ENCODE peak calls at places on chromosomes 1 and 21, in nine cellular contexts. K is PC-9, U is breast epithelium, V is heart left ventricle, O is cardiac muscle cell, X is prostate gland, H is hepatocyte, F is body of pancreas, I is tibial artery. E is an unnamed sample.

GRCh38 chr1:230232352-230232751 is 165.3 kb downstream of the GALNT2 start:
- DNase-seq in X (no peak), K (no peak), U (no peak), I (no peak), V (peak), F (no peak), O (peak), H (no peak), E (no peak)

GRCh38 chr1:206442101-206442500 is 28.2 kb upstream of the IKBKE start:
- DNase-seq in V (no peak), U (no peak), K (no peak), F (no peak), H (no peak), O (no peak), X (no peak), I (no peak), E (no peak)

GRCh38 chr1:91501527-91501859 is 842 bp downstream of the CDC7 start:
- DNase-seq in O (peak), X (no peak), F (no peak), K (peak), U (no peak), V (no peak), H (no peak), I (no peak), E (no peak)

GRCh38 chr1:14366361-14367018 is 232.0 kb upstream of the KAZN start:
- DNase-seq in X (no peak), V (no peak), O (peak), I (no peak), K (no peak), F (no peak), U (no peak), H (peak), E (no peak)

GRCh38 chr1:17094664-17095063 is 24.6 kb downstream of the PADI2 start:
- DNase-seq in K (no peak), O (no peak), U (no peak), V (no peak), I (no peak), X (no peak), F (no peak), H (no peak), E (no peak)

GRCh38 chr1:47854552-47855144 is 142.5 kb downstream of the TRABD2B start:
- DNase-seq in H (no peak), X (no peak), U (no peak), F (no peak), O (no peak), V (no peak), K (no peak), I (no peak), E (no peak)

GRCh38 chr1:152108899-152109222 is 6.4 kb downstream of the TCHH start:
- DNase-seq in O (no peak), F (peak), X (no peak), V (no peak), K (no peak), H (no peak), U (no peak), I (no peak), E (no peak)

GRCh38 chr21:15894596-15894995 is 164.8 kb downstream of the USP25 start:
- DNase-seq in H (no peak), V (no peak), U (no peak), I (no peak), O (peak), K (no peak), X (no peak), F (no peak), E (no peak)

GRCh38 chr21:22544747-22545146 is 1546.5 kb downstream of the NCAM2 start:
- DNase-seq in O (no peak), U (no peak), X (no peak), H (no peak), K (no peak), I (no peak), V (no peak), F (no peak), E (no peak)

GRCh38 chr1:203536981-203537455 is 43.1 kb downstream of the OPTC start:
- DNase-seq in I (peak), V (no peak), O (peak), F (peak), H (peak), K (peak), U (no peak), X (no peak), E (no peak)

GRCh38 chr1:30857062-30857461 is 51.5 kb downstream of the SDC3 start:
- DNase-seq in K (no peak), F (no peak), V (no peak), U (no peak), O (no peak), I (no peak), H (no peak), X (no peak), E (no peak)

DNA sequence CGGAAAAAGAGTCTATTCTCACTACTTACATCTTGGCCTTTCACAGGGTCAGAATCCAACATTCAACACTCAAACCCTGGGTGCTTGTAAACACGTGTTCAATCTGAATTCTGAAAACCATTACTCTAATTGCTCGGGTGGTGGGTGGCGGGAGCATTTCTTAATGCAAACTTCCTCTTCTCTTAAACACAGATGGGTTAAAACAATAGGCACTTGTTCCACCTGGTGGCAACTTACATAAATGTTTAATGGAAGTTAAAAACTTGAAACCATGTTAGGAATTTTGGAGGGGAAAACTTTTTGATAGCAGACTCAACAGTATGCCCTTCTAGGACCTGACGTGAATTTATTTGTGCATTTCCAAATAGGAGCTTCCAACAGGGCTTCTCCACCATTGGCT is 23.4 kb upstream of the TDRD10 start:
- DNase-seq in O (peak), F (no peak), X (no peak), V (no peak), U (no peak), I (no peak), H (peak), K (peak), E (no peak)
- TF ChIP-seq CTCF in O (no peak), F (peak), X (peak), V (no peak), U (no peak), I (no peak), H (peak), K (peak), E (no peak)

DNA sequence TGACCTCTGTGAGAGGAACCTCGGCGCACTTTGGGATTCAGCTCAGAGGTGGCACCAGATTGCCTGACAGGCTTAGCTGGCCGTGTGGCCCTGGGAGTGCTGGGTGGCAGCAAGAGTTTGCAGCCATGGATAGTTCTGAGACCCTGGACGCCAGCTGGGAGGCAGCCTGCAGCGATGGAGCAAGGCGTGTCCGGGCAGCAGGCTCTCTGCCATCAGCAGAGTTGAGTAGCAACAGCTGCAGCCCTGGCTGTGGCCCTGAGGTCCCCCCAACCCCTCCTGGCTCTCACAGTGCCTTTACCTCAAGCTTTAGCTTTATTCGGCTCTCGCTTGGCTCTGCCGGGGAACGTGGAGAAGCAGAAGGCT is 67.5 kb downstream of the DISC1 start:
- DNase-seq in X (no peak), O (no peak), I (no peak), F (no peak), U (no peak), H (no peak), K (no peak), V (peak), E (no peak)
- H3K4me3 ChIP-seq in X (no peak), O (no peak), I (no peak), F (no peak), U (no peak), H (no peak), K (no peak), V (no peak), E (no peak)

GRCh38 chr1:54219688-54220003 is 19.7 kb downstream of the MRPL37 start:
- DNase-seq in I (no peak), O (no peak), U (no peak), X (no peak), V (no peak), K (no peak), F (no peak), H (no peak), E (no peak)

GRCh38 chr1:54222711-54223110 is 22.7 kb downstream of the MRPL37 start:
- DNase-seq in F (no peak), U (no peak), I (no peak), O (no peak), H (no peak), K (no peak), V (no peak), X (no peak), E (no peak)

GRCh38 chr1:54220004-54220811 is 20.2 kb downstream of the MRPL37 start:
- DNase-seq in X (no peak), K (no peak), O (peak), H (peak), V (peak), F (peak), I (no peak), U (no peak), E (no peak)

GRCh38 chr1:54221867-54222484 is 22.0 kb downstream of the MRPL37 start:
- DNase-seq in V (no peak), I (no peak), X (no peak), F (no peak), H (no peak), K (no peak), O (no peak), U (no peak), E (no peak)

DNA sequence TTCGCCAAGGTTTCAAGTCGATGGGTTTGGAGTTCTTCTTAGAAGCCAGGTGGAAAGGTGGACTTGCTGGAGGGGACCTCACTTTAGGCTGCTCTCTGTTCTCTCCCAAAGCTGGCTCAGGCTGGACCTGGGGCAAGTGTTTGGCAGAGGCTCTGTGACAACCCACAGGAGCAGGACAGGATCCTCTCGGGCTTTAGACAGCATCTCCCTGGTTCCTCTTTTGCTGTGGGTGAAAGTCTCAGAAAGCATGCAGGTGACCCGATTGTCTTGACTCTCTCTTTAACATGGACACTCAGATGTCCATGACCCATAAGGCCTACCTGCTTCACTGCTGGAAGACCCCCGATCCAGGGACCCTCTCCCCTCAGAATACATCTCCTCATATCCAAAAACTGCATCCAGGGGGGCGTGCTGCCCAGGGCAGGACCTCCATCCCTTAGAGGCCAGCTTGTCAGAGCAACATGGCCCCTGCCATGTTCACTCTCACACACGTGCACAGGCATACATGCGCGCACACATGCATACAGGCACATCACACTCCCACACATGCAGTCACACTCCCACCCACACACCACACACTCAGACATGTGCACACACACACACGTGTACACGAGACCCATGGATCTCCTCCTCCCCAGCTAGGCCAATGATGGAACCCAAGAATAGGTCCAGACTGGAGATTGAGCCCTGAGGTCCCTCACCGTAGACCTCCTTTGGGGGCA is 21.3 kb downstream of the MRPL37 start:
- DNase-seq in X (no peak), K (peak), V (no peak), F (no peak), H (no peak), O (no peak), U (no peak), I (no peak), E (no peak)
- H3K27ac ChIP-seq in X (no peak), K (no peak), V (no peak), F (no peak), H (peak), O (no peak), U (peak), I (peak), E (no peak)

DNA sequence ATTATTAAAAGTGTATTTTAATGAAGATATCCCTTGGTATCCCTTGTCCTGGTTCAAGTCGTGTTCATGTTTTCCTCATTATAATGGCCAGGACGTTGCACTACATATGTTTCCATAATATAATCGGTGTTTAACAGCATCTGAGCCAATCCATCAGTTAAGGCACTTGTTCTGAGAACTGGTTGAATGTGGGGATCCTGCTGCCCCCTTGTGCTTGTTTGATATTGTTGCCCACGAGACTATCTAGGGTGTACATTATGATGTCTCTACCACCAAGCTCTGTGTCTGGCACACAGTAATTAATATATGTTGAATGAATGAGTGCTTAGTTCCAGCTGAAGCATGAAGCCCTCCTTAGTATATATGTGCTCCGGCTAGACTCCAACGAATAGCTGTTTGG is 193.0 kb downstream of the CACNA1E start:
- DNase-seq in V (no peak), U (no peak), H (peak), X (no peak), F (no peak), I (no peak), K (no peak), O (peak), E (no peak)
- TF ChIP-seq CTCF in V (peak), U (no peak), H (peak), X (no peak), F (peak), I (no peak), K (peak), O (no peak), E (no peak)

GRCh38 chr1:26171084-26172072 is at the start of gene ZNF593OS:
- DNase-seq in O (no peak), I (no peak), X (no peak), U (no peak), H (peak), V (no peak), F (no peak), K (no peak), E (no peak)
- H3K4me3 ChIP-seq in O (no peak), I (peak), X (no peak), U (peak), H (no peak), V (peak), F (no peak), K (peak), E (peak)

DNA sequence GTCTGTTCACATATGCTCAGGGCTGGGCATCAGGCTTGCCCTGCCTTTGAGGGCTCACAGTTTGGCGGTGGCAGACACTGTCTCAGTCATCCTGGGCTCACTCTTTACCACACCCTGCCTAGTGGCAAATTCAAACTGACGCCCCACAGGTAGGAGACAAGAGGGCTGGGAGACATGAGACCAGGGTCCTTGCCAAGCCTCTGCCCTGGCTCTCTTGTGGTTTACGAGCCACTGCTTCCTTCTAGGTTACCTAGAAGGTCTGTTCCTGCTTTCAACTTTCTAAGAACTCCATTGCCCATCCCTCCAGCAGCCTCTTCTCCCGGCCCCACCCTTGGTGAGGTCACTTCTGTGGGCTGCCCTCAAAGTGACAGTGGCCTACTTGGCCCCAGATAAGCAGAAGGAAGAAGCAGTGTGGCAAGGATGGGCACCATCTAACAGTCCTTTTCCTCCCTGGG is 10.5 kb downstream of the KIF21B start:
- DNase-seq in U (no peak), K (peak), X (no peak), O (no peak), F (no peak), I (no peak), H (no peak), V (no peak), E (no peak)
- H3K27ac ChIP-seq in U (no peak), K (no peak), X (no peak), O (no peak), F (no peak), I (no peak), H (no peak), V (no peak), E (no peak)

GRCh38 chr1:39266792-39267191 is 62.3 kb downstream of the MACF1 start:
- DNase-seq in K (no peak), F (no peak), X (no peak), V (no peak), I (no peak), H (no peak), U (no peak), O (no peak), E (no peak)

GRCh38 chr1:39268906-39269305 is 64.4 kb downstream of the MACF1 start:
- DNase-seq in X (no peak), O (no peak), H (peak), K (no peak), U (no peak), F (no peak), I (no peak), V (no peak), E (no peak)

GRCh38 chr1:39269349-39269748 is 64.9 kb downstream of the MACF1 start:
- DNase-seq in F (no peak), V (no peak), H (no peak), I (no peak), O (no peak), K (no peak), X (no peak), U (no peak), E (no peak)

GRCh38 chr1:39268112-39268581 is 63.7 kb downstream of the MACF1 start:
- DNase-seq in V (peak), K (no peak), F (no peak), I (peak), O (peak), X (peak), U (peak), H (peak), E (no peak)

DNA sequence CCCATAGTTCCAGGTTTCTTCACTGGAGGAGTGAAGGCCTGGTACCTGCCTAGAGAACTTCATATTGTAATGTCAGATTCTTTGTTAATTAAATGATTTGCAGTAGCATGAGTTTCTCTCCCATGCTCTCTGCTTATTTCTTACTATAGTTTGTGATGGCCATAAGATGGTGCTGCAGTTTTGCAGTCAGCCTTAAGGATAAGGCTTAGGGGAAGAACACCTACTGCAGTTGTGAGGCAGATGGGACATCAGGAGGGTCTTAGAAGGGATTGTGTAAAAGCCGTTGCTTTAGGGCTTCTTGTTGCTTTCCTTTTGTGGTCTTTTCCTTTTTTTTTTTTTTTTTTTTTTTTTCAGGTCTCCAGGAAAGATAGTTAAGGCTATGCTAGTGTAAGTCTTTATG is 61.8 kb downstream of the MACF1 start:
- DNase-seq in V (no peak), H (peak), O (peak), I (no peak), U (no peak), X (no peak), K (no peak), F (no peak), E (no peak)
- TF ChIP-seq CTCF in V (no peak), H (peak), O (peak), I (peak), U (no peak), X (peak), K (no peak), F (peak), E (no peak)

GRCh38 chr1:180922637-180923023 is 9.9 kb downstream of the KIAA1614 start:
- DNase-seq in F (no peak), H (no peak), K (no peak), O (no peak), U (no peak), V (no peak), X (no peak), I (no peak), E (no peak)

GRCh38 chr1:180924939-180925338 is 12.2 kb downstream of the KIAA1614 start:
- DNase-seq in V (no peak), O (no peak), X (no peak), U (no peak), F (no peak), K (no peak), I (no peak), H (no peak), E (no peak)

GRCh38 chr1:180921891-180922636 is 9.4 kb downstream of the KIAA1614 start:
- DNase-seq in U (no peak), F (no peak), X (no peak), H (no peak), V (no peak), O (no peak), K (no peak), I (no peak), E (no peak)

GRCh38 chr1:180923887-180924286 is 11.2 kb downstream of the KIAA1614 start:
- DNase-seq in O (no peak), K (no peak), X (no peak), F (no peak), I (no peak), V (no peak), H (no peak), U (no peak), E (no peak)

GRCh38 chr1:180923024-180923841 is 10.5 kb downstream of the KIAA1614 start:
- DNase-seq in U (no peak), V (no peak), F (no peak), O (peak), I (no peak), H (peak), X (no peak), K (peak), E (no peak)
- H3K4me3 ChIP-seq in U (no peak), V (no peak), F (no peak), O (no peak), I (no peak), H (no peak), X (no peak), K (no peak), E (no peak)

GRCh38 chr1:70941563-70941962 is 106.1 kb downstream of the PTGER3 start:
- DNase-seq in I (no peak), X (no peak), U (no peak), K (no peak), V (no peak), H (no peak), F (no peak), O (no peak), E (no peak)
- H3K27ac ChIP-seq in I (no peak), X (no peak), U (no peak), K (no peak), V (no peak), H (no peak), F (no peak), O (no peak), E (no peak)

DNA sequence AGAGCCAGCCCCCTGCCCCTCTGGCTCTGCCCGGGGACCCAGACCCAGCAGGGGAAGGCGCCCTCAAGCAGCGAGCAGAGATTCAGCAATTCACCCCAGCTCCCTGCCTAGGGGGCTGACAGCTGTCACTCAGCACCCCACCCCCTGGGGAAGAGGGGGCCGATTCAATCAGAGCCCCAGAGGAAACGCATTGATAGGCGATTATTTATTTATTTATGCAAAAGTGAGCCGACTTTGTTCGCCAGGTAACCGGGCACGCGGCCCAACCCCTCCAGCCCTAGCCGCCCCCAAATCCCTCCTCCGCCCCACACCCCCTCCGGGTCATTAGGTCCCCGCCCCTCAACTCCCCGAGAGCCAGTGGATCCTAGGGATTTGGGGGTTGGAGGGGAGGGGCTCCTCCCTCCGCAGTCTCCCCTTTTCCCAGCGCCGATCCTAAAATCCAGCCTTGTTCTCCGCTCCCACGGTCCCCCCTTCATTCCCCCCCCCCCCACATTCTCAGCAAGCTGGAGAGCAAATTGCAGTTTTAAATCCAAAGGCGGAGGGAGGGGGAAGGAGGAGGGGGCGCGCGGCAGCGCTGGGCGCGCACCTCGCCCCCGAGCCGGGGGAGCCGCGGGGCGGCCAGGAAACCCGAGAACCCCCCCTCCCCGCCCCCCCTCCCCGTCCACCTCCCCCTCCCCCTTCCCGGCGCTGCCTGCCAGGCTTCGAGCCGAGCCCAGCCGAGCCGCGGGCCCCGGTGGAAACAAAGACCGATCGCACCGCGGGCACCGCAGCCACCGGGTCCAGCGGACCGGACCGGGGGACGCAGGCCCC is 1.2 kb downstream of the AHDC1 start:
- DNase-seq in O (no peak), K (no peak), I (peak), F (peak), H (peak), X (peak), V (peak), U (no peak), E (no peak)
- TF ChIP-seq CTCF in O (no peak), K (no peak), I (no peak), F (no peak), H (no peak), X (no peak), V (no peak), U (no peak), E (no peak)

E was measured in coronary artery.